ENCODE peak calls at places on chromosomes 6 and 20, in four cellular contexts. Q, O, J and L are unnamed samples.

GRCh38 chr6:160667854-160668481 is 3.9 kb upstream of the LPA start:
- DNase-seq in Q (peak), O (peak), J (no peak), L (no peak)

GRCh38 chr6:108561742-108562502 is 1.2 kb downstream of the FOXO3 start:
- DNase-seq in Q (peak), O (no peak), J (peak), L (peak)

GRCh38 chr20:35312348-35312747 is 20.1 kb upstream of the FAM83C start:
- DNase-seq in Q (no peak), O (no peak), J (no peak), L (no peak)

GRCh38 chr20:46087161-46087560 is 2.6 kb downstream of the NCOA5 start:
- DNase-seq in Q (no peak), O (no peak), J (no peak), L (no peak)

GRCh38 chr20:44392776-44393607 is 37.5 kb downstream of the HNF4A start:
- DNase-seq in Q (no peak), O (no peak), J (no peak), L (peak)

GRCh38 chr20:50996901-50997830 is 25.7 kb downstream of the KCNG1 start:
- DNase-seq in Q (no peak), O (no peak), J (no peak), L (no peak)

GRCh38 chr6:33288942-33289783 is at the start of the genes PFDN6 and WDR46:
- DNase-seq in Q (peak), O (peak), J (peak), L (peak)

GRCh38 chr6:149314325-149314724 is 3.2 kb upstream of the TAB2 start:
- DNase-seq in Q (no peak), O (no peak), J (no peak), L (no peak)

GRCh38 chr20:22797103-22797502 is 212.7 kb upstream of the FOXA2 start:
- DNase-seq in Q (no peak), O (no peak), J (no peak), L (no peak)

GRCh38 chr6:36548401-36548743 is 1.1 kb upstream of the STK38 start:
- DNase-seq in Q (no peak), O (no peak), J (no peak), L (no peak)

GRCh38 chr6:36547646-36548400 is 544 bp upstream of the STK38 start:
- DNase-seq in Q (no peak), O (no peak), J (no peak), L (no peak)

GRCh38 chr6:36546664-36546957 is 668 bp downstream of the STK38 start:
- DNase-seq in Q (no peak), O (no peak), J (no peak), L (no peak)

GRCh38 chr6:36545767-36546663 is 1.3 kb downstream of the STK38 start:
- DNase-seq in Q (no peak), O (no peak), J (no peak), L (peak)

DNA sequence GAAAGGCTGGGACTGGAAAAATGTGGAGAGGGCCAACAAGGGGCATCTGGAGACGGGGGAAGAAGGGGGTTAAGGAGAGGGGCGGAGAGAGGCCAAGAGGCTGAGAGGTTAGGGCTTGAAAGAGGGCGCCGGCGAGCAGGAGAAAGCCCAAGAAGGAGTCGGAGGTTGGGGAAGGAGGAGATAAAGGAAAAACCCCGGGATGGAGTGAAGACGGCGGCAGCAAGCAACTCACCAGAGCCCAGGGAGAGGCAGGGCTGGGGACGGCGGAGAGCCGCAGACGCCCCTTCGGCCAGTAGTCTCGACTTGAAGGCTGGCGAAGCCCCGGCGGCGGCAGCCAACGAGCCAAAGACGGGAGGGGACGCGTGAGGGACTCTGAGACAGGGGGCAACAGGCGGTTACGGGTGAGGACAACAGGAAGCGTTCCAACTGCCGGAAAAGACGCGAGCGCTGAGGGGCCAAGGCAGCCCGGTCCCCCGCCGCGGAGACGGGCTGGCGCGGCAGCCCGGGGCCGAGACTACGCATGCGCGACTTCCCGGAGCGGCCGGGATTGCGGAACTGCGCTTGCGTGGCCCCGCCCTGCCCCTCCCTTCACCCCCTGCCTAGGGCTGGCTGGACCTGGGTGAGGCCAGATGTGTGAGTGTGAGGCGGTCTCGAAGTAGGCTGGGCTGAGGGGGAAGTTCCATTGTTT is at the start of gene STK38:
- DNase-seq in Q (peak), O (peak), J (peak), L (peak)
- TF ChIP-seq POLR2A in Q (peak), O (no peak), J (peak), L (peak)

GRCh38 chr6:5695260-5696245 is 311.2 kb downstream of the NRN1 start:
- DNase-seq in Q (no peak), O (no peak), J (no peak), L (peak)
- H3K27ac ChIP-seq in Q (no peak), O (peak), J (no peak), L (peak)

GRCh38 chr6:41895300-41896233 is at the start of gene USP49:
- DNase-seq in Q (peak), O (peak), J (peak), L (peak)
- TF ChIP-seq POLR2A in Q (no peak), O (no peak), J (peak), L (no peak)

DNA sequence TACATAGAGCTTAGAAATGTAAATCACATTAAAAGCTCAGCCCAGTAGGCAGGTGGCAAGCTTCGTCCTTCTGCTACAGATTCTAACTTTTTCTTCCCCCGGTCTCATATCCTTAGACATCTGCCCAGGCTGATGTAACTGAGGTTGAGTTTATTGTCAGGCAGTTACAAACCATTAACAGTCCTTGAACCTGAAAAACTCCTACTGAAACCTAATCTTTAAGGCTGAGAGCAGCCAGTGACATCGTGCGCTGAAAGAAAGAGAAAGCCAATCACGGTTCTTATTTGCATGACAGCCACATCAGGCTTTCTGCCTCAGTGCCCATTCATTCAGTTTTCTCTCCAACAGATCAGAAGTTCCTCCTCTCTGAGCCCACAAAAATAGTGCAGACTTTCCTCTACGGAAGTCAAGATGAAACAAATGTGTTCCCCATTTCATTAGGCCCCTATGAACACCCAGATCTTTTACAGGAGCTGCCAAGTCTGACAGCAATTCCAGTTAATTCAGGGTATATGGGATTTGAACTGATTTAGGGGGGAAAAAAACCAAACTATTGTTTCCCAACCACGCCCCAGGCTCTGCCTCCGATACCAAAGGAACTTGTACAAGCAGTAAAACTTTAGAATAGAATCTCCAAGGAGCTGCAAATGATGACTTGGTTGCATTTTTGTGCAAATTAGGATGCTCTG is at the start of gene NHSL1:
- DNase-seq in Q (peak), O (no peak), J (no peak), L (peak)
- H3K27ac ChIP-seq in Q (peak), O (peak), J (no peak), L (peak)

GRCh38 chr20:32982617-32983458 is 21.4 kb downstream of the SUN5 start:
- DNase-seq in Q (peak), O (peak), J (no peak), L (no peak)

GRCh38 chr20:32978009-32978335 is 26.3 kb downstream of the SUN5 start:
- DNase-seq in Q (no peak), O (no peak), J (no peak), L (no peak)

GRCh38 chr20:32979201-32979998 is 24.8 kb downstream of the SUN5 start:
- DNase-seq in Q (no peak), O (no peak), J (no peak), L (no peak)

GRCh38 chr20:32980990-32981389 is 23.2 kb downstream of the SUN5 start:
- DNase-seq in Q (no peak), O (no peak), J (no peak), L (no peak)

DNA sequence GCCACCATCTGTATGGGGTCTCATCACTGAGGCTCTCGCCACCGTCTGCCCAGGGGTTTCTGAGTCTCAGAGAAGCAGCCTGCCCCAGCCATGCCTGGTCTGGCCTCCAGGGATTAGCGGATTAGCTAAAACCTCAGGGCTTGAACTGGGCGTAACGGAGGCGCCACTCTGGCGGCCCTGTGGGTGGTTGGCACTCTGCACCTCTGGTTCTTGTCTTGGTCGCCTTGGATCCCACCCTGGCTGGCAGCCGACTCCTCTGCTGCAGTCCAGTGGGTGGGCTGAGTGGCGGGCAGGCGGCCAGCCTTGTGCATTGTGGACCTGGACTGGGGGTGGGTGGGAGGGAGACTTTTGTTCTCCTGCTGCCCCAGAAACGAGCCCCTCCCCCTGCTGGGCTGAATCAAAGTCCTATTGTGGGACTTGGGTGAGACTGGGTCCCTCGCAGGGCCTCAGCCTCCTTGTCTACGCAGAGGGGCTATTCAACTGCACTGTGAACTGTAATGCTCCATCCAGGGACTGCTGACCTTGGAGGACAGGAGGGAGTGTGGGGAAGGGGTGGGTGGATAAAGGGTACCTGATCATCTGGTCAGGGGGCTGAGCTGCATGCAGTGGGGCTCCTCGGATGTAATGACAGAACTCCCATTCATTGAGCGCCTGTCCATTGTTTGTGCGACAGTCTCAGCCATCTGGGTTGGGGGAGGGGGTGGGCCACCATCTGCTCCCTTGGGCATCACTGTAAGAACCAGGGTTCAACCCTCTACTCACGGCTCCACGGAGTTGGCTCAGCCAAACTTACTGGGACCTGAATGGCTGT is 23.9 kb downstream of the SUN5 start:
- DNase-seq in Q (no peak), O (no peak), J (no peak), L (no peak)
- TF ChIP-seq POLR2A in Q (no peak), O (no peak), J (no peak), L (no peak)

DNA sequence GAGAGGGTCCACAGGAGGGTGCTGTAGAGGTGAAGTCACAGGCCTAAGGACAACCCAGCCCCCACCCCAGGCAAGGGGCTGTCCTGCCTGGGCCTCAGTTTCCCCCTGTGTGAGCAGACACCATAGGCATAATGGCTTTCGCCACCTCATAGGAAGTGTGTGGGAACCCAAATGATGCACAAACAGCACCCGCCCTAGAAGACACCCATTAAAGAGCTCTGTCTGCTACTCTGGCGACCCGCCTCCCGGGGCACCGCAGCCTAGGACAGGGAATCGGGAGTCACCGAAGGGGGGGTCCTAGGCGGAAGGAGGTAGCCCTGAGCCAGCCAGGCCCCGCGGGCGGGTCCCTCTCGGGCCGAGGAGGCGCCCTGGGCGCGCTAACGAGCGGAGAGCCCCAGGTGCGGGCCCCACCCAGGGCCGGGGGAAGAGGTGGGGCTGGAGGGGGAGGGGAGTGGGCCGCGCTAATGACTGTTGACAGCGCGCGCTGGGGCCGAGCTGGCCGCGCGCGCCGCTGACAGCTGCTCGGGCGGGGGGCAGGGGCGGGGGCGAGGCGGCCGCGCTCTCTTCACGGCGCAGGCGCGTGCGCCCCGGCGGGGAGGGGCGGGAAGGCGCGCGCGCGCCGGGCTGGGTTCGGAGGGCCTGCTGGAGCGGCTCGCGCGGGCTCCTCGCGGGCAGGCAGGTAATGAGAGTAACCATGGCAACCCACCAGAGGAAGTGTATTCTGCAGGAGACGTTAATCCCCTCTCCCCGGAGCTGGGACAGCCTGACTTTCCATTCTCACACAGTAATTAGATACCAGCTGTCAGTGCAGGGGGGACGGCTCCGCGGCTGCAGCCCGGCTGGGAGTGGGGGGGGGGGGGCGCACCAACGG is 48.9 kb downstream of the NOL4L start:
- DNase-seq in Q (peak), O (peak), J (no peak), L (peak)
- H3K27ac ChIP-seq in Q (peak), O (peak), J (peak), L (peak)

GRCh38 chr6:129490551-129491245 is 219.3 kb downstream of the ARHGAP18 start:
- DNase-seq in Q (no peak), O (no peak), J (peak), L (peak)
- TF ChIP-seq POLR2A in Q (no peak), O (no peak), J (no peak), L (peak)

DNA sequence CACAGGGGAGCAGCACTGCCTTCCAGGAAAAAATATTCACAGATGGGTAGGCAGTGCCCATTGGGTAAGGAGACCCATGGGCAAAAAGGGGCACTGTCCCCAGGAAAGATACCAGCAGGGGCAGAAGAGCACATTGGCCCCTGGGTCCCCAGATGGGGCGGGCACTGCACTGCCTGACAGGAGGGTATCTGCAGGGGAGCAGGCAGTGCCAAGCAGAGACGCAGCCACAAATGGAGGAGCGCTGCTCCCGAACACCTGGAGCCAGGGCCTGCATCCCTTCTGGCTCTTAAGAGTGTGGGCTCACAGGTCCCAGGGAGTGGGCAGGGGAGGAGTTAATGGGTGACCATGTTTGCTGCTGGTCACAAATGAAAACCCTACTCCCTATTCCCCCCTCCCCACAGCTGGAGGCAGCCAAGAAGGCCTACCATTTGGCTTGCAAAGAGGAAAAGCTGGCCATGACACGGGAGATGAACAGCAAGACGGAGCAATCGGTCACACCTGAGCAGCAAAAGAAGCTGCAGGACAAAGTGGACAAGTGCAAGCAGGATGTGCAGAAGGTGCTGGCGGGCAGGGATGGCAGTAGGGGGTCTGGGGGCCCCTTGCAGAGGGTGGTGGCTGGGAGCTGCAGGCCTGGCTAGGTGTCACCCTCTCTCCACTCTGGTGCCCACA is 27.0 kb downstream of the SPDEF start:
- DNase-seq in Q (no peak), O (no peak), J (no peak), L (no peak)
- H3K27ac ChIP-seq in Q (no peak), O (no peak), J (no peak), L (no peak)

DNA sequence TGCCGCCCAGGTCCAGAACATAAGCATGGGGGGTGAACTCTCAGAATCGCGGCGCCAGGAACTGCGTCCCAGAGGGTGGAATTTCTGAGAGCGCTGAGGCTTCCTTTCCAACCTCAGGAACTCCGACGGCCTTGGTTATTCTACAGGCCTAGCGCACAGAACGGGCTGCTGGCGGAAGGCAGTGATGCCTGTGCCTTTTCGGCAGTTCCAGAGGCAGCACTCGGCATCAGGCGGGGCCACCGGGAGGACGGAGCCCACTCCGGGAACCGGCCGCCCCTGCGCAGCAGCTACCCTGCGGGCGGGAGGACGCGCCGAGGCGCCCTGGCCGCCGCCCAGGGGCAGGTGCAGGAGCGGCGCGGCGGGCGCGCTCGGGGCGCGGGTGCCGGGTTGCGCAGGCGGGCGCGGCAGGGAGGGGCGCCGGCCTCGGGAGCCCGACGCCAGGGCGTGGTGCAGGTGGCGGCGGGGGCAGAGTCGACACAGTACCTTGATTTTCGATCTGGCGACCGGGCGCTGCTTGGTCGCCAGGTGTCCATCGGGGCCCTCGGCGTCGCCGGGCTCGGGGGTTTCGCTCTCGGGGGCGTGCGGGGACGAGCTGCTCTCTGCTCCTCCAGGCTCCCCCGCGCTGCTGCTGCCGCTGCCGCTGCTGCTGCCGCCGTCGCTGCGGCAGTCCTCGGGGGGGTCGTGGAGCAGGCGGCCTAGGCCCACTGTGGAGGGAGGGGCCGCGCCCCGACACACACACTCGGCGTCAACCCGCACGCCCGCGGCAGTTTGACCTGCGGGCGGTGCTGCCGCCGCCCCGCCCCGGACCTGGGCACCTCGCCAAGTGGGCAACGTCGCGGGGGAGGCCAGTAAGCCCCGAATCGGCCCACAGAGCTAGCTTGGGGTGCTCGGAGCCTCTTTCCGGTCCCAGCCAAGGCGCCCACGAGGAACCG is 1.3 kb downstream of the OVOL2 start:
- DNase-seq in Q (peak), O (peak), J (no peak), L (peak)
- TF ChIP-seq POLR2A in Q (no peak), O (no peak), J (no peak), L (peak)